ENCODE peak calls at places on chromosomes 16 and 17, in five cellular contexts. One of them, this sample, is unnamed.

GRCh38 chr17:51298508-51299371 is 38.4 kb downstream of the UTP18 start:
- DNase-seq in GM12878: no peak
- DNase-seq in HepG2: peak
- DNase-seq in K562: peak
- DNase-seq in H1: no peak
- DNase-seq in this sample: peak

GRCh38 chr16:2469399-2470233 is 1.5 kb upstream of the NTN3 start:
- DNase-seq in HepG2: no peak
- DNase-seq in GM12878: no peak
- DNase-seq in H1: no peak
- DNase-seq in K562: no peak
- DNase-seq in this sample: no peak

GRCh38 chr17:6508026-6508425 is 48.3 kb downstream of the PITPNM3 start:
- DNase-seq in HepG2: no peak
- DNase-seq in GM12878: no peak
- DNase-seq in H1: no peak
- DNase-seq in K562: no peak
- DNase-seq in this sample: no peak

GRCh38 chr17:27245230-27245696 is 48.7 kb upstream of the WSB1 start:
- DNase-seq in H1: peak
- DNase-seq in GM12878: peak
- DNase-seq in HepG2: peak
- DNase-seq in K562: peak
- DNase-seq in this sample: peak

GRCh38 chr17:16419074-16419928 is 3.9 kb downstream of the TRPV2 start:
- DNase-seq in K562: peak
- DNase-seq in H1: no peak
- DNase-seq in GM12878: peak
- DNase-seq in HepG2: peak
- DNase-seq in this sample: peak

GRCh38 chr16:31713071-31713944 is 160.3 kb upstream of the ZNF267 start:
- DNase-seq in HepG2: peak
- DNase-seq in GM12878: peak
- DNase-seq in K562: peak
- DNase-seq in H1: peak
- DNase-seq in this sample: peak

GRCh38 chr17:79699386-79700036 is 31.2 kb upstream of the ENPP7 start:
- DNase-seq in H1: no peak
- DNase-seq in HepG2: no peak
- DNase-seq in K562: no peak
- DNase-seq in GM12878: no peak
- DNase-seq in this sample: no peak

GRCh38 chr17:58643147-58643546 is 48.7 kb downstream of the TEX14 start:
- DNase-seq in H1: no peak
- DNase-seq in GM12878: no peak
- DNase-seq in K562: no peak
- DNase-seq in HepG2: no peak
- DNase-seq in this sample: peak

GRCh38 chr17:44356241-44356640 is 7.4 kb downstream of the FAM171A2 start:
- DNase-seq in GM12878: no peak
- DNase-seq in HepG2: no peak
- DNase-seq in K562: no peak
- DNase-seq in H1: no peak
- DNase-seq in this sample: no peak

GRCh38 chr17:58329808-58330543 is 1.4 kb upstream of the TSPOAP1 start:
- DNase-seq in K562: peak
- DNase-seq in GM12878: peak
- DNase-seq in H1: no peak
- DNase-seq in HepG2: no peak
- DNase-seq in this sample: no peak

GRCh38 chr16:70437582-70438324 is 1.1 kb downstream of the ST3GAL2 start:
- DNase-seq in H1: peak
- DNase-seq in HepG2: no peak
- DNase-seq in GM12878: no peak
- DNase-seq in K562: peak
- DNase-seq in this sample: no peak

GRCh38 chr17:15777717-15778116 is 45.6 kb downstream of the TBC1D26 start:
- DNase-seq in K562: no peak
- DNase-seq in GM12878: no peak
- DNase-seq in H1: no peak
- DNase-seq in HepG2: no peak
- DNase-seq in this sample: no peak

GRCh38 chr16:72282338-72282737 is 110.4 kb upstream of the PMFBP1 start:
- DNase-seq in HepG2: no peak
- DNase-seq in H1: no peak
- DNase-seq in GM12878: no peak
- DNase-seq in K562: no peak
- DNase-seq in this sample: no peak

GRCh38 chr16:12120331-12120981 is 143.9 kb downstream of the SNX29 start:
- DNase-seq in GM12878: no peak
- DNase-seq in H1: no peak
- DNase-seq in K562: no peak
- DNase-seq in HepG2: no peak
- DNase-seq in this sample: no peak

GRCh38 chr16:20262248-20262647 is 65.1 kb downstream of the GP2 start:
- DNase-seq in HepG2: no peak
- DNase-seq in K562: no peak
- DNase-seq in GM12878: no peak
- DNase-seq in H1: no peak
- DNase-seq in this sample: no peak

GRCh38 chr17:11305524-11305923 is 64.5 kb downstream of the SHISA6 start:
- DNase-seq in GM12878: no peak
- DNase-seq in K562: no peak
- DNase-seq in HepG2: no peak
- DNase-seq in H1: no peak
- DNase-seq in this sample: no peak

GRCh38 chr16:15502041-15502725 is 67.8 kb downstream of the BMERB1 start:
- DNase-seq in K562: peak
- DNase-seq in GM12878: no peak
- DNase-seq in HepG2: peak
- DNase-seq in H1: no peak
- DNase-seq in this sample: peak

GRCh38 chr16:89374393-89374948 is 115.9 kb downstream of the ANKRD11 start:
- DNase-seq in K562: no peak
- DNase-seq in HepG2: no peak
- DNase-seq in H1: no peak
- DNase-seq in GM12878: no peak
- DNase-seq in this sample: peak

GRCh38 chr17:9427460-9428315 is 147.9 kb downstream of the STX8 start:
- DNase-seq in GM12878: no peak
- DNase-seq in K562: no peak
- DNase-seq in HepG2: no peak
- DNase-seq in H1: no peak
- DNase-seq in this sample: no peak

GRCh38 chr16:24525970-24526559 is 13.3 kb upstream of the RBBP6 start:
- DNase-seq in HepG2: peak
- DNase-seq in K562: no peak
- DNase-seq in H1: peak
- DNase-seq in GM12878: no peak
- DNase-seq in this sample: peak

GRCh38 chr16:50282010-50282538 is 15.7 kb downstream of the ADCY7 start:
- DNase-seq in H1: no peak
- DNase-seq in HepG2: no peak
- DNase-seq in K562: peak
- DNase-seq in GM12878: peak
- DNase-seq in this sample: no peak

GRCh38 chr16:77967054-77968035 is 55.0 kb upstream of the CLEC3A start:
- DNase-seq in HepG2: no peak
- DNase-seq in K562: no peak
- DNase-seq in GM12878: no peak
- DNase-seq in H1: peak
- DNase-seq in this sample: no peak

GRCh38 chr16:81524382-81524781 is 79.8 kb downstream of the CMIP start:
- DNase-seq in GM12878: no peak
- DNase-seq in H1: no peak
- DNase-seq in K562: peak
- DNase-seq in HepG2: no peak
- DNase-seq in this sample: no peak

GRCh38 chr16:51569204-51569911 is 418.3 kb upstream of the SALL1 start:
- DNase-seq in K562: no peak
- DNase-seq in HepG2: no peak
- DNase-seq in H1: no peak
- DNase-seq in GM12878: no peak
- DNase-seq in this sample: peak

GRCh38 chr17:10875411-10875810 is 37.5 kb upstream of the PIRT start:
- DNase-seq in H1: peak
- DNase-seq in HepG2: no peak
- DNase-seq in K562: peak
- DNase-seq in GM12878: no peak
- DNase-seq in this sample: no peak

GRCh38 chr17:81033535-81034167 is 1.3 kb upstream of the BAIAP2 start:
- DNase-seq in K562: no peak
- DNase-seq in GM12878: no peak
- DNase-seq in HepG2: peak
- DNase-seq in H1: no peak
- DNase-seq in this sample: no peak

GRCh38 chr16:87195190-87195589 is 122.0 kb downstream of the C16orf95 start:
- DNase-seq in H1: no peak
- DNase-seq in GM12878: no peak
- DNase-seq in HepG2: no peak
- DNase-seq in K562: no peak
- DNase-seq in this sample: no peak

GRCh38 chr17:49548051-49548505 is 27.6 kb upstream of the NXPH3 start:
- DNase-seq in GM12878: no peak
- DNase-seq in H1: no peak
- DNase-seq in K562: no peak
- DNase-seq in HepG2: no peak
- DNase-seq in this sample: no peak

GRCh38 chr17:78476973-78477372 is 98.5 kb downstream of the PGS1 start:
- DNase-seq in GM12878: no peak
- DNase-seq in H1: no peak
- DNase-seq in K562: no peak
- DNase-seq in HepG2: peak
- DNase-seq in this sample: no peak

GRCh38 chr17:75090871-75091854 is 3.4 kb downstream of the SLC16A5 start:
- DNase-seq in HepG2: peak
- DNase-seq in GM12878: no peak
- DNase-seq in K562: peak
- DNase-seq in H1: no peak
- DNase-seq in this sample: no peak

GRCh38 chr16:1494129-1494640 is 1.0 kb downstream of the TELO2 start:
- DNase-seq in GM12878: no peak
- DNase-seq in H1: no peak
- DNase-seq in K562: peak
- DNase-seq in HepG2: peak
- DNase-seq in this sample: peak

GRCh38 chr17:2894782-2895181 is 98.5 kb downstream of the RAP1GAP2 start:
- DNase-seq in GM12878: no peak
- DNase-seq in K562: no peak
- DNase-seq in H1: no peak
- DNase-seq in HepG2: no peak
- DNase-seq in this sample: no peak
- TF ChIP-seq HDAC2 in GM12878: no peak
- TF ChIP-seq HDAC2 in K562: no peak
- TF ChIP-seq HDAC2 in H1: no peak
- TF ChIP-seq HDAC2 in HepG2: no peak
- TF ChIP-seq HDAC2 in this sample: no peak

GRCh38 chr16:86029131-86029741 is 130.3 kb downstream of the IRF8 start:
- DNase-seq in H1: no peak
- DNase-seq in HepG2: no peak
- DNase-seq in K562: no peak
- DNase-seq in GM12878: no peak
- DNase-seq in this sample: no peak
- TF ChIP-seq HDAC2 in H1: no peak
- TF ChIP-seq HDAC2 in HepG2: no peak
- TF ChIP-seq HDAC2 in K562: no peak
- TF ChIP-seq HDAC2 in GM12878: no peak
- TF ChIP-seq HDAC2 in this sample: no peak

DNA sequence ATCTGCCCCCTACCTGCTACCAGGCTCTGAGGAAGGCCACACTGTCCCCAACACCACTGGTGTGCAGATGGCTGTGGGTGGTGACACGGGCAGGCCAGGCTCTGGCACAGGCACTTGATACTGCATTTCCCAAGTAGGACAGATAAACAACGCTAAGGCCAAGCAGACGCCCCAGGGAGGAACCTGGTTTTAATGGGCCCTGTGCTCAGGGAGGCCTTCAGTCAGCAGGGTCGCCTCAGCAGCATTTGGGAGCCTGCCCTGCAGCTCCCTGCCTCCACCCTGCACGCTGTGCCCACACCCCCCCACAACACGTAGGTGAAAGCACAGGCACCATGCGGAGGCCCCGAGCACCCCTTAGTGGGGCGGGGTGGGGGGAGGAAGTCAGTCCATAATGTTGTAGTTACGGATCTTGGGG is 3.3 kb upstream of the FASN start:
- DNase-seq in GM12878: no peak
- DNase-seq in H1: no peak
- DNase-seq in K562: no peak
- DNase-seq in HepG2: no peak
- DNase-seq in this sample: no peak
- TF ChIP-seq HDAC2 in GM12878: no peak
- TF ChIP-seq HDAC2 in H1: no peak
- TF ChIP-seq HDAC2 in K562: no peak
- TF ChIP-seq HDAC2 in HepG2: no peak
- TF ChIP-seq HDAC2 in this sample: no peak

GRCh38 chr16:8753411-8754054 is 43.9 kb downstream of the TMEM186 start:
- DNase-seq in GM12878: no peak
- DNase-seq in K562: no peak
- DNase-seq in HepG2: no peak
- DNase-seq in H1: no peak
- DNase-seq in this sample: no peak

GRCh38 chr16:8756755-8757154 is 40.7 kb downstream of the TMEM186 start:
- DNase-seq in GM12878: no peak
- DNase-seq in H1: no peak
- DNase-seq in HepG2: no peak
- DNase-seq in K562: no peak
- DNase-seq in this sample: no peak

GRCh38 chr16:8752706-8753105 is 44.7 kb downstream of the TMEM186 start:
- DNase-seq in K562: no peak
- DNase-seq in GM12878: no peak
- DNase-seq in HepG2: no peak
- DNase-seq in H1: no peak
- DNase-seq in this sample: no peak

DNA sequence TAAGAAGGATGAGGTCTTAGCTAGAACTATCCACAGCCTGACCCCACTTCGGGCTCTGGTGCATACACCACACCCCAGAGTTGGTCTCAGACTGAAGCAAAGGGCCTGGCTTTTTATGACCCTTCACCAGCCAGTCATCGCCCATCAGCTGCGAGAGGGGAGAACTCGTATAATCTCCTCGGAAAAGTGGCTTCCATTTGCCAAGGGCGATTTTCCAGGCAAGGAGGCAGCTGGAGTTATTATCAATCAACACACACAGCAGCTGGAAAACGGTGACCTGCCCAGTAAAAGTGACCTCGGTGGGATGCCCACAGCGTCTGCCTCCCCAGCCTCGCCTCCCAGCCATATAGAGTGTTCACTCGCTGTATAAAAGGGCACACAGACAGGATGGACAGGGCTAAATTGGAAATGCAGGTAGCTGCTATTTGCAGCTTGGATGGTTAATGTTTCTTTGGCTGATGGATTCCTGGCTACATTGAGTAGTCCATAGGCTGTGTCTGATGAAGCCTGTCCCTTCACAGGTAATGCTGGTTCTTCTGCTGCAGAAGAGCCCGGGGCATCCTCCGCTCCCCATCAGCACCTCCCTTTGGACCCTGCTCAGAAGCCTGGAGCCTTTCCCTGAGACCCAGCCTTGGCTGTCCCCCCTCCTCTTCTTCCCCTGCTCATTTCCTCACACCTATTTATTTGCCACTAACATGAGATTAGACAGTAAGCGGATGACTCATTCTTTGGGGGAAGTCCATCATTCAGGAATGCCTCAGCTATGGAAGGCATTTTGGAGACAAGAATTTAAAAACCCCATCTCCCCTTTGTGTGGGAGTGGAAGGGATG is 45.7 kb downstream of the TMEM186 start:
- DNase-seq in K562: no peak
- DNase-seq in HepG2: peak
- DNase-seq in GM12878: no peak
- DNase-seq in H1: no peak
- DNase-seq in this sample: peak
- TF ChIP-seq HDAC2 in K562: no peak
- TF ChIP-seq HDAC2 in HepG2: no peak
- TF ChIP-seq HDAC2 in GM12878: no peak
- TF ChIP-seq HDAC2 in H1: no peak
- TF ChIP-seq HDAC2 in this sample: no peak

This sample was measured in A549.